ENCODE peak calls at places on chromosomes 11 and 22, in seven cellular contexts. Z is GM23248, K is SK-N-SH, D is HCT116, W is GM23338, T is PC-3, X is OCI-LY7. H is an unnamed sample. For H3K36me3, the result is how much of the 10 kb centered on the place peaks cover.

GRCh38 chr11:35391922-35392813 is 27.2 kb downstream of the SLC1A2 start:
- DNase-seq in Z (peak), K (peak), D (peak), W (peak), T (peak), X (peak), H (peak)

GRCh38 chr11:61155312-61155711 is 5.9 kb downstream of the VPS37C start:
- DNase-seq in Z (no peak), K (no peak), D (no peak), W (no peak), T (no peak), X (no peak), H (no peak)

GRCh38 chr11:61541568-61541967 is 33.0 kb downstream of the LRRC10B start:
- DNase-seq in Z (peak), K (peak), D (peak), W (peak), T (peak), X (peak), H (no peak)

GRCh38 chr22:38881464-38881871 is 9.5 kb upstream of the CBX6 start:
- DNase-seq in Z (peak), K (no peak), D (no peak), W (no peak), T (peak), X (no peak), H (no peak)

GRCh38 chr11:14075118-14075601 is 112.6 kb downstream of the SPON1 start:
- DNase-seq in Z (peak), K (no peak), D (no peak), W (peak), T (peak), X (no peak), H (no peak)

GRCh38 chr11:14261094-14261493 is 97.9 kb downstream of the RRAS2 start:
- DNase-seq in Z (no peak), K (no peak), D (no peak), W (no peak), T (no peak), X (no peak), H (no peak)

GRCh38 chr22:48242461-48242864 is 1480.0 kb downstream of the TBC1D22A start:
- DNase-seq in Z (no peak), K (no peak), D (no peak), W (no peak), T (no peak), X (no peak), H (no peak)

GRCh38 chr11:59263225-59263894 is 50.6 kb upstream of the MPEG1 start:
- DNase-seq in Z (no peak), K (no peak), D (peak), W (peak), T (peak), X (peak), H (peak)

GRCh38 chr11:88552377-88553029 is 215.0 kb upstream of the CTSC start:
- DNase-seq in Z (peak), K (peak), D (peak), W (peak), T (peak), X (peak), H (peak)

GRCh38 chr11:43947003-43947500 is 4.6 kb downstream of the C11orf96 start:
- DNase-seq in Z (peak), K (no peak), D (peak), W (peak), T (peak), X (no peak), H (no peak)

GRCh38 chr22:39178206-39179111 is 26.0 kb upstream of the CBX7 start:
- DNase-seq in Z (peak), K (no peak), D (no peak), W (no peak), T (peak), X (no peak), H (no peak)

GRCh38 chr11:61695917-61696316 is 15.7 kb downstream of the DAGLA start:
- DNase-seq in Z (peak), K (peak), D (no peak), W (peak), T (peak), X (no peak), H (peak)

GRCh38 chr11:820655-821512 is 2.2 kb downstream of the PNPLA2 start:
- DNase-seq in Z (peak), K (no peak), D (no peak), W (no peak), T (peak), X (no peak), H (peak)

GRCh38 chr22:36193171-36193570 is 8.4 kb downstream of the APOL4 start:
- DNase-seq in Z (no peak), K (no peak), D (no peak), W (no peak), T (no peak), X (no peak), H (no peak)

GRCh38 chr11:62588966-62589637 is 2.2 kb downstream of the TUT1 start:
- DNase-seq in Z (peak), K (no peak), D (no peak), W (peak), T (peak), X (no peak), H (no peak)

GRCh38 chr11:37459430-37459829 is 861.4 kb upstream of the RAG2 start:
- DNase-seq in Z (no peak), K (no peak), D (no peak), W (no peak), T (peak), X (no peak), H (no peak)

GRCh38 chr11:132579686-132580085 is 952.6 kb downstream of the OPCML start:
- DNase-seq in Z (no peak), K (no peak), D (no peak), W (no peak), T (no peak), X (no peak), H (no peak)

GRCh38 chr22:48640890-48641771 is 1186.5 kb downstream of the BRD1 start:
- DNase-seq in Z (no peak), K (no peak), D (no peak), W (no peak), T (no peak), X (no peak), H (no peak)

GRCh38 chr22:44670220-44670983 is 31.6 kb upstream of the PRR5 start:
- DNase-seq in Z (no peak), K (no peak), D (no peak), W (no peak), T (no peak), X (no peak), H (no peak)

GRCh38 chr11:18368236-18368635 is 26.1 kb upstream of the LDHA start:
- DNase-seq in Z (peak), K (no peak), D (no peak), W (no peak), T (no peak), X (no peak), H (no peak)

GRCh38 chr11:84498016-84498415 is 1129.1 kb downstream of the DLG2 start:
- DNase-seq in Z (peak), K (no peak), D (no peak), W (no peak), T (no peak), X (no peak), H (no peak)

GRCh38 chr22:17870408-17870807 is 96.1 kb upstream of the BID start:
- DNase-seq in Z (no peak), K (no peak), D (no peak), W (no peak), T (no peak), X (no peak), H (no peak)

GRCh38 chr11:123434262-123434661 is 4.2 kb downstream of the GRAMD1B start:
- DNase-seq in Z (peak), K (peak), D (peak), W (peak), T (peak), X (peak), H (no peak)
- TF ChIP-seq EZH2phosphoT487 in Z (no peak), K (no peak), D (no peak), W (no peak), T (no peak), X (no peak), H (no peak)

DNA sequence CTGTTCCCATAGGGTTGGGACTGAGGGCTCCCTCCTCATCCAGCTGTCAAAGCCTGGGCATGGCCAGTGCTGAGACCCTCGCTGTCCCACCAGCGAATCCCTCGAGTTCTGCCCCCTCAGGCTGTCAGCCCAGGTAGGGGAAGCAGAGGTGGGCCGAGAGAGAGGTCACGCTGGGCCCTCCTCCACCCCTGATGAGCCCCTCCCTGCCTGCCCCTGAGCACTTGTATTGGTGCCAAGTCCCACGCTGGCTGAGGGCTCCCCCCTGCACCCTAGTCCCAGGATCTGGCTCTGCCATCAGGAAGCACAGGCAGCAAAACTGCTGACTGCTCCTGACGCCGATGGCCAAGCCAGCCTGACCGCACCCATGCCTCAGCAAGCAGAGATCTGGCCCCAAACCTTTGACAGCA is 3.3 kb downstream of the PRR33 start:
- DNase-seq in Z (no peak), K (peak), D (no peak), W (no peak), T (no peak), X (no peak), H (no peak)
- H3K36me3 ChIP-seq in Z (under half), K (under half), D (under half), W (under half), T (under half), X (under half), H (under half)

DNA sequence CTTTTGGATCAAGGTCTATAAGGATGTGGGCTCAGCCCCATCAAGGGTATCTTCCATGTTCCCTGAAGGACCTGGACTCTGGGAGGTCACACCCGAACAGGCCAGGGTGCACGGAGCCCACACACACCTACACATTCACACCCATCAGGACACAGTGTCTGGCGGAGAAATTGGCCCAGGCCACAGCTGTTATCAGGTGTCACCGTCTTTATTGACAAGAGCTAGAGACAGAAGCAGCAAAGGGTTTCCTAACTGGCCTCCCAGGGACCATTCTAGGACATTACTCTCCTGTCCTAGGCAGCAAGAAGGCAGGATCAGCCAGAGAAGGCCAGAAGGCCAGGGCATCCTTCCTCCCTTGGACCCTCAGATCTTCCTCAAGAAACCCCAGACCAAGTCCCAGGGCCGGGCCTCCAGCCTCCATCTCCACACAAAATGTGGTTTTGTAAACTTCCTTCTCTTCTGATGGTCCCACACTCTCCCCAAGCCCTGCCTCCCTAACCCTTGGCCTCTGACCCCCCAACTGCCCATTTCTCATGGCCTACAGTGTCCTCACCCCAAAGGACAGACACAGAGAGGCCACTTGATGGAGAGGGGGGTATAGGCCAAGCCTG is 8.1 kb downstream of the SSTR3 start:
- DNase-seq in Z (no peak), K (no peak), D (no peak), W (no peak), T (no peak), X (no peak), H (no peak)
- TF ChIP-seq EZH2phosphoT487 in Z (no peak), K (no peak), D (no peak), W (no peak), T (no peak), X (no peak), H (no peak)

GRCh38 chr11:57307666-57308270 is 17.0 kb downstream of the TNKS1BP1 start:
- DNase-seq in Z (no peak), K (no peak), D (no peak), W (no peak), T (peak), X (no peak), H (no peak)

GRCh38 chr11:57308426-57309060 is 16.2 kb downstream of the TNKS1BP1 start:
- DNase-seq in Z (no peak), K (no peak), D (no peak), W (no peak), T (no peak), X (no peak), H (no peak)

GRCh38 chr11:57310091-57310490 is 14.7 kb downstream of the TNKS1BP1 start:
- DNase-seq in Z (no peak), K (no peak), D (no peak), W (no peak), T (no peak), X (no peak), H (no peak)

GRCh38 chr11:57310630-57311086 is 14.1 kb downstream of the TNKS1BP1 start:
- DNase-seq in Z (peak), K (no peak), D (no peak), W (no peak), T (no peak), X (no peak), H (peak)

GRCh38 chr11:57309106-57310059 is 15.4 kb downstream of the TNKS1BP1 start:
- DNase-seq in Z (no peak), K (no peak), D (no peak), W (no peak), T (no peak), X (no peak), H (no peak)
- H3K36me3 ChIP-seq in Z (under half), K (under half), D (under half), W (under half), T (under half), X (under half), H (under half)

GRCh38 chr11:12064954-12065280 is 45.5 kb upstream of the MICAL2 start:
- DNase-seq in Z (no peak), K (no peak), D (no peak), W (no peak), T (no peak), X (no peak), H (no peak)

GRCh38 chr11:12069053-12069676 is 41.2 kb upstream of the MICAL2 start:
- DNase-seq in Z (no peak), K (no peak), D (no peak), W (no peak), T (no peak), X (no peak), H (no peak)

GRCh38 chr11:12064136-12064953 is 46.0 kb upstream of the MICAL2 start:
- DNase-seq in Z (no peak), K (no peak), D (no peak), W (no peak), T (peak), X (no peak), H (no peak)

GRCh38 chr11:12066799-12067508 is 43.4 kb upstream of the MICAL2 start:
- DNase-seq in Z (peak), K (no peak), D (no peak), W (peak), T (peak), X (no peak), H (peak)

DNA sequence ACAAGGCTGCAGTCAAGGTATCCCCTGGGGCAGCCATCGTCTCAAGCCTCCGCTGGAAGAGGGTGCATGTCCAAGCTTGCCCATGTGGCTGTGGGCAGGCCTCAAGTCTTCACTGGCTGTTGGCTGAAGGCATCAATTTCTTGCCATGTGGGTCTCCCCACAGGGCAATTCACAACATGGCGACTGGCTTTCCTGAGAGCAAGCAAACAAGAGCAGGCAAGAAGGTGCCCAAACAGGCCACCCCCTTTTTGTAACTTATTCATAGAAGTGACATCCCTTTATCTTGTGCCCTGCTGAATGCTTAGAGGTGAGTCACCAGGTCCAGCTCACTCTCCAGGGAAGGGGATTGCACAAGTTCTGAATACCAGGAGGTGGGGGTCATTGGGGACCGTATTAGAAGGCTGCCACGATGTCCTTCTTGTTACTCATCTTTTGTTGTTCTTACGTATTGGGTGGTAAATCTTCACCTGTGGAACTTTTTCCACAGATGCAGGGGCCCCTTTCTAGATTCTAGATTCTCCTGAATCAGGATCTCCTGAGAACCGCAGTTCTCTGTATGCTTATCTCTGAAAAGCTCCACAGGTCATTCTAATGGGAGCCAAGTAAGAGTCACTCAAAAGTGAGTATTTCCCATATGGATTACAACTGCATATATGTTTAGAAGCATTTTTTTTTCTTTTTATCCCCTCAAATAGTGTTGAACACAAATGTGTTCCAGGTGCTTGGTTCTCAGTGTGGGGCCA is 44.2 kb upstream of the MICAL2 start:
- DNase-seq in Z (peak), K (no peak), D (peak), W (no peak), T (peak), X (no peak), H (peak)
- TF ChIP-seq EZH2phosphoT487 in Z (no peak), K (no peak), D (no peak), W (no peak), T (no peak), X (no peak), H (no peak)

GRCh38 chr11:46471943-46472661 is 80.5 kb upstream of the CHRM4 start:
- DNase-seq in Z (no peak), K (no peak), D (peak), W (no peak), T (peak), X (no peak), H (no peak)
- H3K36me3 ChIP-seq in Z (under half), K (under half), D (under half), W (under half), T (under half), X (under half), H (under half)

GRCh38 chr11:70582886-70583641 is 184.7 kb downstream of the CTTN start:
- DNase-seq in Z (no peak), K (no peak), D (no peak), W (no peak), T (no peak), X (no peak), H (no peak)
- TF ChIP-seq EZH2phosphoT487 in Z (no peak), K (no peak), D (no peak), W (no peak), T (no peak), X (no peak), H (no peak)

DNA sequence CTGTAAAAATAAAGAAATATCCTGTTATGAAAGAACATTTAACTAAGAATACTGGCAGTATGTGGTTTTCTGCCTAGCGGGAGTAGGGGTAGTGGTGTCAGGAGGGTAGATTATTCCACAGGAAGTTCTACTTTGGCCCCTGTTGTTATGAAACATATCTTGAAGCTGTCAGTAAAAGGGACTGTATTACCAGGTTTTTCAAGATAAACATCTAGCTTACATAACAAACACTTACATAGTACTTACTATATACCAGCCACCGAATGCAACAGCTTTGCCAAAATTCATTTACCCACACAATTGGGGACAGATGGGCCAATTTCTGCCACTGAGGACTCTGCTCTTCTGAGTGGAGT is 3.7 kb downstream of the TMEM123 start:
- DNase-seq in Z (no peak), K (no peak), D (no peak), W (no peak), T (no peak), X (no peak), H (no peak)
- H3K36me3 ChIP-seq in Z (under half), K (under half), D (under half), W (under half), T (under half), X (half or more), H (under half)

DNA sequence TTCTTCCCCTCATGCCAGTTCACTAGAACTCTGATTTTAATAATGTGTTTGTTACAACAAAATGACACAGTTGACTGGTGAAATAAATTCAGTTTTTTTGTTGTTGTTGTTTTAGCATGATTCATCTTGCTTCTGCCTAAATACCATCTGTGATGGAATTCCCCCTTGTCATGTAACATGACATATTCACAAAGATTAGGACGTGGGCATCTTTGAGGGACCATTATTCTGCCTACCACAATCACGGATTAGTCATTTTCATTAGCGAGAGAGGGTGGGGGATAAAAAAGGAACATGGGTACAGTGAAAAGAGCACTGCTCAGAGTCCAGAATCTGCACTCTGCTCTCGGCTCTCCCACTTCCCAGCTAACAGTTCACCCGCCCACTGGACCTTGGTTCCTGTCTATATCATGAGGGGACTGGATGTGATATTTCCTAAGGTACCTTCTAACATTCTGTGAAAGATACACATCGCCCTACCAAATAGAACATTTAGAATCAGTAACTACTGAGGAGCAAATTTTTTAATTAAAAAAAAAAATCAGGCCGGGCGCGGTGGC is 11.3 kb downstream of the HTATIP2 start:
- DNase-seq in Z (peak), K (no peak), D (no peak), W (no peak), T (no peak), X (no peak), H (no peak)
- TF ChIP-seq EZH2phosphoT487 in Z (no peak), K (no peak), D (no peak), W (no peak), T (no peak), X (no peak), H (no peak)

DNA sequence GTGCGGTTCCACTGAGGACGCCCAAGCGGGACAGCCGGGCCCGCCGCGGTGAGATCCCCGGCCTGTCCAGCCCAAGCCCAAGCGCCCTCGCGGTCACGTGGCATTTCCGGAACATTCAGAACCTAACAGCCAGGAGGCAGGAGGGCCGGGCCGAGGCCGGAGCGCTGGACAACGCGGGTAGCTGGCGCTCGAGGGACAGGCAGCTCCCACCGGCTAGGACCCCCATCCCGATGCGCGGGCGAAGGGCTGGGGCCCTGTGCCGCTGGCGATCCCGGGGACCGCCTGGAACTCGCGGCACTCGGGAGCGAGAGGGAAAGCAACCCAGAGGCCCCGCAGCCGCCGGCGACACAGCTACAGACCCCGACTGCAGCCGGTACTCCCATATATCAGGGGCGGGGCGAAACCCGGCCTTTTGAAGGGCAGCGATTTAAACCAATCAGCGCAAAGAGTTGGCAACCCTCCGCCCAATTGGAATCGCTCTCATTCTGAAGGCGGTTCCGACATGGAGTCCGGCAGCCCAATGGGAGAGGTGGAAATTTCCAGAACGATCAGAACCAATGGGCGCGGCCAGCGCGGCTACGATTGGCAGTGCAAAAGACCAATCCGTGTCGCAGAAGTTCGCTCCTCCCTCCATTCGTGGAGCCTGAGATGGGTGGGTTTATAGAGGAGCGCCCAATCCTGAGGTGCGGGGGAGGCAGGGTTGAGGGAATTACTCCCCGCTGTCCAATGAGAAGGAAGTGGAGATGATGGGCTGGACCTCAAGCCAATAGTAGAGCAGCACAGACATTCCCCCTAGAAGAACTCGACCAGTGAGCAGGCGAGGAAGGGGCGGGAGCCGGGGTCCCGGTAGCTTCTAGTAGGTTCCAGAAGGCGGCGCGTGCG is at the start of gene STIP1:
- DNase-seq in Z (peak), K (peak), D (peak), W (peak), T (peak), X (peak), H (peak)
- H3K36me3 ChIP-seq in Z (under half), K (under half), D (under half), W (under half), T (under half), X (under half), H (under half)

H was measured in hepatocyte.